ENCODE peak calls at places on chromosome 6, in four cellular contexts. X is Peyer's patch, W is HCT116, V is HepG2. A is an unnamed sample. For H3K4me1, the result is how much of the 10 kb centered on the place peaks cover.

GRCh38 chr6:150915868-150916267 is 50.4 kb downstream of the MTHFD1L start:
- DNase-seq in X (no peak), W (no peak), V (no peak), A (no peak)

GRCh38 chr6:8243462-8243861 is 141.1 kb upstream of the EEF1E1 start:
- DNase-seq in X (no peak), W (no peak), V (no peak), A (no peak)

GRCh38 chr6:52691718-52692117 is 20.8 kb downstream of the TMEM14A start:
- DNase-seq in X (no peak), W (no peak), V (no peak), A (no peak)

GRCh38 chr6:56540950-56541600 is 101.6 kb downstream of the DST start:
- DNase-seq in X (no peak), W (no peak), V (peak), A (no peak)

GRCh38 chr6:963456-963855 is 270.5 kb upstream of the EXOC2 start:
- DNase-seq in X (no peak), W (no peak), V (no peak), A (no peak)

GRCh38 chr6:32387946-32388345 is 16.2 kb upstream of the TSBP1 start:
- DNase-seq in X (no peak), W (no peak), V (no peak), A (no peak)

GRCh38 chr6:17418281-17419188 is 25.1 kb downstream of the CAP2 start:
- DNase-seq in X (no peak), W (no peak), V (no peak), A (no peak)

GRCh38 chr6:108752733-108753392 is 95.4 kb upstream of the ARMC2 start:
- DNase-seq in X (peak), W (no peak), V (peak), A (no peak)

GRCh38 chr6:139081485-139081884 is 52.9 kb downstream of the ABRACL start:
- DNase-seq in X (no peak), W (no peak), V (no peak), A (no peak)

GRCh38 chr6:23412770-23413169 is 713.2 kb upstream of the NRSN1 start:
- DNase-seq in X (no peak), W (no peak), V (no peak), A (no peak)

GRCh38 chr6:121506761-121507754 is 71.6 kb downstream of the GJA1 start:
- DNase-seq in X (no peak), W (no peak), V (no peak), A (no peak)

GRCh38 chr6:104887350-104887749 is 27.6 kb upstream of the HACE1 start:
- DNase-seq in X (no peak), W (no peak), V (peak), A (no peak)

GRCh38 chr6:141685416-141685815 is 447.3 kb upstream of the GJE1 start:
- DNase-seq in X (no peak), W (no peak), V (no peak), A (no peak)

GRCh38 chr6:79215233-79215824 is 19.2 kb downstream of the HMGN3 start:
- DNase-seq in X (no peak), W (no peak), V (peak), A (no peak)

GRCh38 chr6:9126845-9127560 is 691.7 kb upstream of the SLC35B3 start:
- DNase-seq in X (no peak), W (peak), V (no peak), A (no peak)

GRCh38 chr6:44734886-44735630 is 347.6 kb downstream of the CDC5L start:
- DNase-seq in X (no peak), W (no peak), V (no peak), A (peak)

GRCh38 chr6:47165918-47166317 is 123.8 kb upstream of the ADGRF1 start:
- DNase-seq in X (no peak), W (no peak), V (no peak), A (no peak)

GRCh38 chr6:169071394-169071793 is 182.3 kb downstream of the THBS2 start:
- DNase-seq in X (no peak), W (no peak), V (no peak), A (no peak)

GRCh38 chr6:27293436-27294152 is 18.5 kb downstream of the POM121L2 start:
- DNase-seq in X (no peak), W (peak), V (peak), A (no peak)

GRCh38 chr6:88650029-88650619 is 313.3 kb downstream of the RNGTT start:
- DNase-seq in X (no peak), W (no peak), V (no peak), A (no peak)

GRCh38 chr6:145814035-145814500 is 527 bp downstream of the FBXO30 start:
- DNase-seq in X (peak), W (no peak), V (peak), A (no peak)

GRCh38 chr6:35370124-35370741 is 27.9 kb downstream of the PPARD start:
- DNase-seq in X (peak), W (peak), V (peak), A (no peak)

GRCh38 chr6:46025573-46025972 is 9.9 kb upstream of the CLIC5 start:
- DNase-seq in X (no peak), W (no peak), V (no peak), A (no peak)

GRCh38 chr6:42038163-42038562 is 12.2 kb upstream of the TAF8 start:
- DNase-seq in X (no peak), W (no peak), V (no peak), A (no peak)

GRCh38 chr6:38264605-38265004 is 375.1 kb downstream of the BTBD9 start:
- DNase-seq in X (peak), W (no peak), V (peak), A (no peak)

GRCh38 chr6:38270367-38270766 is 369.4 kb downstream of the BTBD9 start:
- DNase-seq in X (no peak), W (no peak), V (no peak), A (no peak)

GRCh38 chr6:38268342-38268741 is 371.4 kb downstream of the BTBD9 start:
- DNase-seq in X (no peak), W (no peak), V (no peak), A (no peak)

GRCh38 chr6:38269773-38270172 is 370.0 kb downstream of the BTBD9 start:
- DNase-seq in X (no peak), W (no peak), V (no peak), A (no peak)

DNA sequence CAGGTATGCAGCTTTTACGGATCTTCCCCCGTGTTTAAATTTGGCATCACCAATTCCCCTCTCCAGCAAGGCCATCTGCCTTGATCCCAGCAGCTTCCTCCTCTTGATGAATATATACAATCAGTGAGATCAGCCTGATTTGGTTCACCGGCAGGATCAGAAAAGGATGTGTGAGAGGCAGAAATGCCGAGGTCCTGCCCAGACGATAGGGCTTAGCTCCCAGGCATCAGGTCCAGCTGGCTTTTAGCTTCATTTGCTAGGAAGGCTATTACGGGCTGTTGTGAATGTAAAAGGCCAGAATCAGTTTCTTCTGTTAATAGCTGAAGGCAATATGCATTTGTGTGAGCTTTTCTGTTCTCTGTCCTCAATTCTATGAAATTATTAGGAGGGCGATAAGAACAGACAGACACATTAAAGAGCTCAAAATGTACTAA is 372.8 kb downstream of the BTBD9 start:
- DNase-seq in X (no peak), W (no peak), V (no peak), A (no peak)
- H3K4me1 ChIP-seq in X (under half), W (under half), V (under half), A (under half)

DNA sequence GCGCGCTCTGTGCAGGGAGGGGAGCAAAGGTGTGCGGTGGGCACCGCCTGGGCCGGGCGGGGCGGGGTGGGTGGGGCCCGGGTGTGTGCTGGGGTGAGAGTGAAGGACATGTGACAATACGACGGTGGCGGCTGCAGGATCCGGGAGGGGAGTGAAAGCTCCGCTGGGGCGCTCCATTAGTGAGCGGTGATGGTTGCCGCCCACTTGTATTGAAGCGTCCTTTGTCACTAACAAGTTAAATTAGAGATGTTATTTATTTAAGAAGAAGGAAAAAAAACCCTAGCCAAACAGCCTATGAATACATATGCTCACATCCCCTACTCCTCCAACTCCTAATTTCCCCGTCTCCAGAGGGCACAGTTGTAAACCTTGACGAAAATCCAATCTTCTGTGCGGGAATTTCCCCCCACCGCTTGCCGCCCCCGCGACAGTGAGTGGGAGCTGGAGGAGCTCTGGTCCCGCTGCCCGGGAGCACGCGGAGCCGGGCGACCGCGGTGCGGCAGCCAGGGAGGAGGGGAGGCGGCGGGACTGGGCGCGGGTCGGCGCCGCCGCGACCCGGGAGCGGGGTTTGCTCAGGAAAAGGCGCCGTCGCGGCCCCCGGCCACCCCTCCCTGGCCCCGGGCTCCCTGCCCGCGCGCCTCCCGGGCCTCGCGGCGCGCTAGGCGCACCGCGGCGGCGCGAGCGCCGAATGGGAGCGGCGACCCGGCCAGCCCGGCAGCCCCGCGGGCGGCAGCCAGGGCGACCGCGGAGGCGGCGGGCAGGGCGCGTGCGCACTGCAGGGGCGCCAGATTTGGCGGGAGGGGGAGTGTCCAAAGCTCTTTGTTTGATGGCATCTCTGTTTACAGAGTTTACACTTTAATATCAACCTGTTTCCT is at the start of gene MYB:
- DNase-seq in X (peak), W (no peak), V (no peak), A (no peak)
- TF ChIP-seq POLR2A in X (no peak), W (peak), V (no peak), A (no peak)

GRCh38 chr6:40901322-40902055 is 137.5 kb downstream of the UNC5CL start:
- DNase-seq in X (no peak), W (no peak), V (no peak), A (no peak)

GRCh38 chr6:40899684-40900155 is 139.3 kb downstream of the UNC5CL start:
- DNase-seq in X (peak), W (no peak), V (peak), A (no peak)

GRCh38 chr6:40898073-40898472 is 140.9 kb downstream of the UNC5CL start:
- DNase-seq in X (no peak), W (no peak), V (no peak), A (no peak)

GRCh38 chr6:40903456-40903855 is 135.6 kb downstream of the UNC5CL start:
- DNase-seq in X (no peak), W (no peak), V (no peak), A (no peak)

DNA sequence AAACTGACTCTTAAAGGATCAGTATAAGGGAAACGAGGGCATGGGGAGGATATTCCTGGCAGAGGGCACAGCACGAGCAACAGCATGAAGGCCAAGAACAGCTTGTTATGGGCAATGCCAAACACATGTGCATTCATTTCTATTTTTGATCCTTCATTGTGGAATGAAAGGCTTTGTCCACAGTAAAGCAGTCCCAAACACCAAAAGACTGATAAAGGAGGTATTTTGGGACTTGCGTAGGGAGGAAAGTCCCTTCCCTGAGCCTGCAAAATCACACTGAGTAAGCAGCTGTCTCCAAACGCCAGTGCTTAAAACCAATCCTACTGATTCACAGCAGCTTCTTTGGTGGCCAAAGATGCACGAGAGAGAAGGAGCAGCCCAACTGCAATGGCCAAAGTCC is 138.2 kb downstream of the UNC5CL start:
- DNase-seq in X (no peak), W (no peak), V (no peak), A (no peak)
- H3K4me3 ChIP-seq in X (no peak), W (no peak), V (no peak), A (no peak)

GRCh38 chr6:20881365-20881764 is 347.1 kb downstream of the CDKAL1 start:
- DNase-seq in X (no peak), W (no peak), V (no peak), A (no peak)
- H3K4me1 ChIP-seq in X (under half), W (under half), V (half or more), A (under half)

GRCh38 chr6:170537329-170537728 is 15.8 kb downstream of the PSMB1 start:
- DNase-seq in X (no peak), W (no peak), V (no peak), A (no peak)

GRCh38 chr6:170529839-170530520 is 23.1 kb downstream of the PSMB1 start:
- DNase-seq in X (peak), W (peak), V (peak), A (no peak)

GRCh38 chr6:170532867-170533488 is 20.1 kb downstream of the PSMB1 start:
- DNase-seq in X (no peak), W (no peak), V (no peak), A (no peak)

GRCh38 chr6:170535002-170535401 is 18.1 kb downstream of the PSMB1 start:
- DNase-seq in X (no peak), W (no peak), V (no peak), A (no peak)

GRCh38 chr6:170533792-170534191 is 19.3 kb downstream of the PSMB1 start:
- DNase-seq in X (no peak), W (no peak), V (no peak), A (no peak)
- TF ChIP-seq POLR2A in X (no peak), W (no peak), V (no peak), A (no peak)

A was measured in vagina.